ENCODE peak calls at places on chromosomes 11 and 22, in six cellular contexts. Y, X, V, A, H and T are unnamed samples.

GRCh38 chr22:26952654-26953379 is 295.4 kb downstream of the MIAT start:
- DNase-seq in Y (no peak), X (no peak), V (no peak), A (no peak), H (no peak), T (no peak)

GRCh38 chr11:45798793-45799441 is 6.0 kb upstream of the SLC35C1 start:
- DNase-seq in Y (no peak), X (no peak), V (no peak), A (no peak), H (no peak), T (peak)

GRCh38 chr11:88012456-88012855 is 162.8 kb downstream of the RAB38 start:
- DNase-seq in Y (no peak), X (no peak), V (no peak), A (no peak), H (no peak), T (no peak)

GRCh38 chr22:36026741-36027140 is 1.9 kb downstream of the RBFOX2 start:
- DNase-seq in Y (no peak), X (no peak), V (no peak), A (no peak), H (peak), T (no peak)

GRCh38 chr11:118913411-118914125 is 12.2 kb downstream of the BCL9L start:
- DNase-seq in Y (no peak), X (no peak), V (peak), A (no peak), H (no peak), T (no peak)

GRCh38 chr22:20422271-20422958 is 15.2 kb downstream of the SCARF2 start:
- DNase-seq in Y (no peak), X (no peak), V (no peak), A (no peak), H (peak), T (no peak)

GRCh38 chr22:49331223-49331815 is 496.4 kb downstream of the BRD1 start:
- DNase-seq in Y (no peak), X (no peak), V (no peak), A (no peak), H (no peak), T (no peak)

GRCh38 chr11:74570266-74571061 is 21.9 kb upstream of the POLD3 start:
- DNase-seq in Y (peak), X (peak), V (no peak), A (peak), H (peak), T (peak)